ENCODE peak calls at places on chromosomes 5 and 9, in four cellular contexts. One of them, this sample, is unnamed.

GRCh38 chr5:13866792-13867191 is 77.7 kb downstream of the DNAH5 start:
- DNase-seq in neuronal stem cell: peak
- DNase-seq in fibroblast of lung: peak
- DNase-seq in cardiac fibroblast: peak
- DNase-seq in this sample: no peak

GRCh38 chr5:150485770-150486401 is 22.0 kb upstream of the NDST1 start:
- DNase-seq in neuronal stem cell: peak
- DNase-seq in fibroblast of lung: peak
- DNase-seq in cardiac fibroblast: no peak
- DNase-seq in this sample: peak

GRCh38 chr5:169303119-169303515 is 2.2 kb upstream of the SLIT3 start:
- DNase-seq in neuronal stem cell: no peak
- DNase-seq in fibroblast of lung: no peak
- DNase-seq in cardiac fibroblast: no peak
- DNase-seq in this sample: no peak

GRCh38 chr5:170115925-170116324 is 10.2 kb downstream of the FOXI1 start:
- DNase-seq in neuronal stem cell: no peak
- DNase-seq in fibroblast of lung: no peak
- DNase-seq in cardiac fibroblast: no peak
- DNase-seq in this sample: no peak

GRCh38 chr5:106185661-106186081 is 1485.1 kb downstream of the EFNA5 start:
- DNase-seq in neuronal stem cell: no peak
- DNase-seq in fibroblast of lung: no peak
- DNase-seq in cardiac fibroblast: no peak
- DNase-seq in this sample: no peak

GRCh38 chr9:1732670-1733069 is 282.5 kb upstream of the SMARCA2 start:
- DNase-seq in neuronal stem cell: no peak
- DNase-seq in fibroblast of lung: no peak
- DNase-seq in cardiac fibroblast: no peak
- DNase-seq in this sample: no peak

GRCh38 chr9:70043689-70044449 is at the start of gene MAMDC2:
- DNase-seq in neuronal stem cell: peak
- DNase-seq in fibroblast of lung: peak
- DNase-seq in cardiac fibroblast: peak
- DNase-seq in this sample: no peak

GRCh38 chr5:43396762-43397304 is 15.4 kb downstream of the CCL28 start:
- DNase-seq in neuronal stem cell: no peak
- DNase-seq in fibroblast of lung: peak
- DNase-seq in cardiac fibroblast: peak
- DNase-seq in this sample: peak

GRCh38 chr9:90098456-90098855 is 493.6 kb downstream of the GADD45G start:
- DNase-seq in neuronal stem cell: no peak
- DNase-seq in fibroblast of lung: no peak
- DNase-seq in cardiac fibroblast: no peak
- DNase-seq in this sample: no peak

GRCh38 chr9:96025995-96026572 is 150.6 kb downstream of the ERCC6L2 start:
- DNase-seq in neuronal stem cell: peak
- DNase-seq in fibroblast of lung: no peak
- DNase-seq in cardiac fibroblast: no peak
- DNase-seq in this sample: no peak

GRCh38 chr5:43037929-43038510 is 2.1 kb downstream of the ANXA2R start:
- DNase-seq in neuronal stem cell: no peak
- DNase-seq in fibroblast of lung: peak
- DNase-seq in cardiac fibroblast: peak
- DNase-seq in this sample: no peak

GRCh38 chr5:57358796-57359592 is 123.6 kb downstream of the ACTBL2 start:
- DNase-seq in neuronal stem cell: no peak
- DNase-seq in fibroblast of lung: peak
- DNase-seq in cardiac fibroblast: no peak
- DNase-seq in this sample: no peak

GRCh38 chr5:87246046-87246445 is 21.6 kb upstream of the RASA1 start:
- DNase-seq in neuronal stem cell: no peak
- DNase-seq in fibroblast of lung: no peak
- DNase-seq in cardiac fibroblast: no peak
- DNase-seq in this sample: no peak

GRCh38 chr5:134550271-134551214 is 25.1 kb downstream of the JADE2 start:
- DNase-seq in neuronal stem cell: no peak
- DNase-seq in fibroblast of lung: no peak
- DNase-seq in cardiac fibroblast: peak
- DNase-seq in this sample: no peak

GRCh38 chr5:148687427-148687826 is 33.1 kb upstream of the HTR4 start:
- DNase-seq in neuronal stem cell: no peak
- DNase-seq in fibroblast of lung: peak
- DNase-seq in cardiac fibroblast: peak
- DNase-seq in this sample: no peak

GRCh38 chr9:37775216-37775919 is 9.5 kb downstream of the EXOSC3 start:
- DNase-seq in neuronal stem cell: no peak
- DNase-seq in fibroblast of lung: no peak
- DNase-seq in cardiac fibroblast: peak
- DNase-seq in this sample: no peak

GRCh38 chr9:129933215-129933614 is 98.0 kb downstream of the USP20 start:
- DNase-seq in neuronal stem cell: no peak
- DNase-seq in fibroblast of lung: peak
- DNase-seq in cardiac fibroblast: peak
- DNase-seq in this sample: no peak

GRCh38 chr9:95415158-95415557 is 97.6 kb upstream of the FANCC start:
- DNase-seq in neuronal stem cell: no peak
- DNase-seq in fibroblast of lung: peak
- DNase-seq in cardiac fibroblast: no peak
- DNase-seq in this sample: no peak

GRCh38 chr9:745761-746414 is 95.6 kb upstream of the DMRT1 start:
- DNase-seq in neuronal stem cell: no peak
- DNase-seq in fibroblast of lung: no peak
- DNase-seq in cardiac fibroblast: no peak
- DNase-seq in this sample: no peak

GRCh38 chr5:111930407-111930806 is 173.4 kb upstream of the NREP start:
- DNase-seq in neuronal stem cell: no peak
- DNase-seq in fibroblast of lung: peak
- DNase-seq in cardiac fibroblast: peak
- DNase-seq in this sample: no peak

GRCh38 chr5:92749943-92750342 is 831.1 kb downstream of the NR2F1-AS1 start:
- DNase-seq in neuronal stem cell: peak
- DNase-seq in fibroblast of lung: peak
- DNase-seq in cardiac fibroblast: peak
- DNase-seq in this sample: no peak